ENCODE peak calls at places on chromosomes 16 and 17, in eight cellular contexts. G is sigmoid colon, R is A549, M is body of pancreas, U is ovary, K is thyroid gland, S is adrenal gland, V is HCT116. C is an unnamed sample.

GRCh38 chr17:8629371-8630226 is 926 bp downstream of the MYH10 start:
- DNase-seq in G (peak; percentile 80), R (peak; percentile 28), M (peak; percentile 36), U (peak; percentile 28), K (peak; percentile 37), S (peak; percentile 45), V (no peak), C (peak; percentile 89)

GRCh38 chr16:79712273-79712672 is 111.7 kb upstream of the MAF start:
- DNase-seq in G (no peak), R (no peak), M (no peak), U (no peak), K (no peak), S (no peak), V (no peak), C (no peak)

GRCh38 chr17:8253801-8254200 is 4.7 kb downstream of the PFAS start:
- DNase-seq in G (no peak), R (no peak), M (peak; percentile 65), U (no peak), K (peak; percentile 40), S (no peak), V (peak; percentile 13), C (peak; percentile 19)

GRCh38 chr16:85254051-85254450 is 141.8 kb upstream of the CIBAR2 start:
- DNase-seq in G (no peak), R (no peak), M (peak; percentile 72), U (no peak), K (no peak), S (no peak), V (no peak), C (no peak)

GRCh38 chr16:31410082-31410481 is 16.9 kb downstream of the ITGAD start:
- DNase-seq in G (no peak), R (no peak), M (no peak), U (no peak), K (no peak), S (no peak), V (no peak), C (no peak)

GRCh38 chr16:48321307-48322036 is 63.7 kb downstream of the SIAH1 start:
- DNase-seq in G (no peak), R (no peak), M (no peak), U (no peak), K (no peak), S (no peak), V (no peak), C (no peak)

GRCh38 chr17:46194393-46195216 is 1.4 kb upstream of the KANSL1 start:
- DNase-seq in G (no peak), R (peak; percentile 84), M (peak; percentile 32), U (no peak), K (no peak), S (no peak), V (peak; percentile 39), C (peak; percentile 78)

GRCh38 chr17:58279016-58279671 is 1.6 kb downstream of the MPO start:
- DNase-seq in G (peak; percentile 84), R (no peak), M (peak; percentile 34), U (peak; percentile 17), K (peak; percentile 18), S (peak; percentile 35), V (no peak), C (no peak)

GRCh38 chr16:50195276-50195675 is 42.2 kb downstream of the TENT4B start:
- DNase-seq in G (no peak), R (no peak), M (no peak), U (no peak), K (no peak), S (no peak), V (no peak), C (no peak)

GRCh38 chr17:78838574-78839005 is 2.0 kb downstream of the USP36 start:
- DNase-seq in G (no peak), R (no peak), M (peak; percentile 75), U (no peak), K (no peak), S (no peak), V (no peak), C (no peak)

GRCh38 chr17:73350864-73351263 is 39.1 kb upstream of the CDC42EP4 start:
- DNase-seq in G (no peak), R (no peak), M (no peak), U (no peak), K (no peak), S (no peak), V (no peak), C (no peak)

GRCh38 chr17:76382803-76383644 is 1.4 kb upstream of the SPHK1 start:
- DNase-seq in G (no peak), R (peak; percentile 87), M (peak; percentile 44), U (no peak), K (peak; percentile 54), S (no peak), V (no peak), C (peak; percentile 82)

DNA sequence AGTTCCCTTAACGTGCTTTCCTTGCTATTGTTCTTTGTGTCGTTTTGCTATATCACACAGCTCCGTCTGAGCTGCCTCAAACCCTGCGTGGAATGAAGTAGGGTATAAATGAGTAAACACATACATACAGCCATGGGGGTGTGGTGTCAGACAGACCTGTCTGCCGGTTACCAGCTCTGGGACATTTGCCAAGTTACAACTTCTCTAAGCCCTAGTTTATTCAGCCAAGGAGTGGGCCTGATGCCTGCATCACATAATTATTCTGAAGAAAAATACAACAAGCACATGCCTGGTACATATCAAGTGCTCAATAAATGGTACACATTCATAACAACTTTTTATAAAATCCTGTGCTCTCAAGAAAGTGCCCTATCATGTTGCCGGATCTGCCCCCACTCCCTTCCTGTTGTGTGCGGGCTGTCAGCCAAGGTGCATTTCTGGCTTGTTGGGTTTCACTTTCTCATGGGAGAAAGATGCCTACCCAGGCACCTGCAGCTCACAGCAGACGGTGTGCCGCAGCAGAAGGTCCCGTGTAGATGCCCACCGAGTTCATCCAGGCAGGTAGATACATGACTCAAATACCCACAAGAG is 30.5 kb downstream of the SMPD3 start:
- DNase-seq in G (no peak), R (no peak), M (peak; percentile 90), U (no peak), K (peak; percentile 73), S (no peak), V (no peak), C (peak; percentile 75)
- TF ChIP-seq POLR2A in G (no peak), R (no peak), M (no peak), U (no peak), K (no peak), S (no peak), V (no peak), C (no peak)

GRCh38 chr16:83538707-83539106 is 269.1 kb upstream of the HSBP1 start:
- DNase-seq in G (no peak), R (no peak), M (no peak), U (no peak), K (no peak), S (no peak), V (no peak), C (no peak)
- TF ChIP-seq POLR2A in G (no peak), R (no peak), M (no peak), U (no peak), K (no peak), S (no peak), V (no peak), C (no peak)

GRCh38 chr17:48056879-48057278 is 8.7 kb downstream of the NFE2L1 start:
- DNase-seq in G (no peak), R (no peak), M (no peak), U (no peak), K (no peak), S (peak; percentile 15), V (no peak), C (no peak)

GRCh38 chr17:48056246-48056745 is 8.1 kb downstream of the NFE2L1 start:
- DNase-seq in G (no peak), R (no peak), M (no peak), U (no peak), K (no peak), S (peak; percentile 14), V (no peak), C (no peak)

GRCh38 chr17:48054238-48055185 is 6.4 kb downstream of the NFE2L1 start:
- DNase-seq in G (peak; percentile 93), R (no peak), M (peak; percentile 77), U (peak; percentile 84), K (peak; percentile 90), S (peak; percentile 95), V (no peak), C (peak; percentile 15)

GRCh38 chr17:48053758-48054237 is 5.6 kb downstream of the NFE2L1 start:
- DNase-seq in G (no peak), R (no peak), M (no peak), U (no peak), K (no peak), S (no peak), V (no peak), C (no peak)

DNA sequence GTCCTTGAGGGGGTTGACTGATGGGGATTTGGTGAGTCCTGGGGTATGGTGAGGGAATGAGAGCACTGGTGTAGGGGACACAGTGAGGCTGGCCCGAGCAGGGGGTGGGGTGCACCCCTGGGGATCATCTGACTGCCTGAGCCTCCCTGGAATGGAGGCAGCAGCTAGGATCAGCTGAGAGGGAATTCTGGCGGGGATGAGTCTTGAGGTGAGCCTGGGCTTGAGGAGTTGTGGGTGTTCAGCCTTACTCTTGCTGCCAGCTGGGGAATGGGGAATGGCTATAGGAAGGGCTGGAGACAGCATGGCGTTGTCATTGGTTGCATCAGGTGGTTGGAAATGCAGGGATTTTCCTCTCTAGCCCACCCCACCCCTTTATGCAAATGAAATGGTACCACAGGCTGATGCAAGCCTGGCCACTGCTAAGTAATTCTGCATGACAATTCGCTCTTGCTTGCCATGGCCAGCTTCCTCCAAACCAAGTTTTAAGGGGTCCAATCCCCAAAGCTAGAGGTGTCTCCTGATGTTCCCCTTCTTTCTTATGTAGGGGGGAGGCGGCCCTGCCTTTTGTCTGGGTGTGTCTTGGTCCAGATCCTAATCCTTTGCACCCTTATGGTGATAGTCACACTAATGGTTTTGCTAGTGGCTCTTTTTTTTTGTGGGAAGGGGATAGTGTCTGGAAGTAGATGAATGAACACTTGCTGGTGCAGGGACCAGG is 7.5 kb downstream of the NFE2L1 start:
- DNase-seq in G (no peak), R (no peak), M (no peak), U (no peak), K (no peak), S (peak; percentile 14), V (peak; percentile 73), C (peak; percentile 74)
- TF ChIP-seq POLR2A in G (no peak), R (no peak), M (no peak), U (no peak), K (no peak), S (no peak), V (no peak), C (no peak)

DNA sequence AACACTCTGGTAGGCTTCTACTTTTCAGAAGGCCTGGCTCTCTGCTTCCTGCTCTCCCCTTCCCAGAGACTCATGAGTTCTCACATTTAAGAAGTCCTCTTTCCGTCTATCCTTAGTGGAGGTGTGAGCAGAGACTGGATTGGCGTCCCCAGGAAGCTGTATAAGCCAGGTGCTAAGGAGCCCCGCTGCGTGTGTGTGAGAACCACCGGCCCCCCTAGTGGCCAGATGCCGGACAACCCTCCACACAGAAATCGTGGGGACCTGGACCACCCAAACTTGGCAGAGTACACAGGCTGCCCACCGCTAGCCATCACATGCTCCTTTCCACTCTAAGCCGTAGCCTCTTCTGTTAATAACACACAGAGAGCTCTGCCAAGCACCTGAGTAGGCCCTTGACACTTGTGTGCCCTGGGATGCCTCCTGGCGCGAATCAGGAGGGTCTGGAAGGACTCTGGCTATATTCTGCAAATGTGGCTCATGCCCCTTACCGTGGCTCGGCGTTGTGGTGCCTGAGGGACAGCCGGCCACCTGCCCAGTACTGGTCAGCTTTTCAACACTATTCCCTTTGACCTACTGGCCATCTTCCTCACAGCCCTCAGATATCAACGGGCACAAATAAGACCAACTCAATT is 13.9 kb downstream of the CYB5D2 start:
- DNase-seq in G (no peak), R (no peak), M (no peak), U (no peak), K (peak; percentile 81), S (no peak), V (no peak), C (no peak)
- TF ChIP-seq POLR2A in G (no peak), R (no peak), M (no peak), U (no peak), K (no peak), S (no peak), V (no peak), C (no peak)

GRCh38 chr17:36593651-36594316 is 2.1 kb downstream of the DHRS11 start:
- DNase-seq in G (no peak), R (no peak), M (no peak), U (no peak), K (no peak), S (no peak), V (no peak), C (peak; percentile 26)
- TF ChIP-seq POLR2A in G (no peak), R (no peak), M (no peak), U (no peak), K (no peak), S (no peak), V (no peak), C (no peak)

C was measured in erythroblast.